ENCODE peak calls at places on chromosomes 13 and 19, in five cellular contexts. P is fibroblast of lung, H is endodermal cell, B is adrenal gland, A is IMR-90. Y is an unnamed sample.

GRCh38 chr13:89212186-89212585 is 1541.0 kb downstream of the SLITRK5 start:
- DNase-seq in P (no peak), H (no peak), B (no peak), A (no peak), Y (no peak)

GRCh38 chr13:96952592-96952991 is 41.7 kb downstream of the OXGR1 start:
- DNase-seq in P (no peak), H (no peak), B (no peak), A (no peak), Y (no peak)

GRCh38 chr19:56263319-56263718 is 9.2 kb upstream of the EDDM13 start:
- DNase-seq in P (no peak), H (no peak), B (no peak), A (no peak), Y (no peak)

GRCh38 chr13:69591437-69591836 is 516.2 kb upstream of the ATXN8OS start:
- DNase-seq in P (no peak), H (no peak), B (no peak), A (no peak), Y (no peak)

GRCh38 chr13:27632214-27632613 is 10.5 kb downstream of the POLR1D start:
- DNase-seq in P (no peak), H (no peak), B (no peak), A (no peak), Y (no peak)

GRCh38 chr19:33158365-33158764 is 26.5 kb downstream of the WDR88 start:
- DNase-seq in P (no peak), H (peak), B (no peak), A (no peak), Y (no peak)

GRCh38 chr13:95723428-95723827 is 46.5 kb downstream of the DNAJC3 start:
- DNase-seq in P (no peak), H (no peak), B (no peak), A (no peak), Y (no peak)

GRCh38 chr13:80361883-80362327 is 21.0 kb upstream of the SPRY2 start:
- DNase-seq in P (no peak), H (peak), B (no peak), A (no peak), Y (no peak)

GRCh38 chr13:38899581-38899980 is 91.0 kb downstream of the STOML3 start:
- DNase-seq in P (no peak), H (no peak), B (no peak), A (no peak), Y (no peak)

GRCh38 chr19:30359936-30360335 is 12.2 kb upstream of the ZNF536 start:
- DNase-seq in P (no peak), H (no peak), B (no peak), A (no peak), Y (no peak)

DNA sequence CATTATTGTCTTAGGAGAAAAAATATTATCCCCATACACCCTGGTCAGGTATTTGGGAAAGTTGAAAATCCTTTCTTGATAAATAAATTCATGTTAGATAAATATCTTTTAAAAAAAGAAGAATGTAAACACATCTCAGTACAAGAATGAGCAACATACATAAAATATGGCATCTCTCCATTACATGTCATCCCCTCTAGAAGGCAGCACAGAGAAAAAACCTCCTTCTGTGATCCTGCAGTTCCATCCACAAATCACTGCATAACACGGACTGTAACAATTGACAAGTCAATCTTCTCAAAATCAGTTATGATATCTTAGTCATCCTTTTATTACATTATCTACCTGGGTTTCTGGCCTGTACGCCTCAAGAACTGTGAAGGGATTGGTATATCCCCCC is 683.9 kb upstream of the KLHL1 start:
- DNase-seq in P (no peak), H (no peak), B (no peak), A (no peak), Y (no peak)
- TF ChIP-seq CTCF in P (no peak), H (peak), B (no peak), A (no peak), Y (no peak)

GRCh38 chr19:40799558-40800338 is 757 bp downstream of the EGLN2 start:
- DNase-seq in P (no peak), H (no peak), B (peak), A (no peak), Y (peak)

GRCh38 chr19:40798997-40799557 is at the start of gene EGLN2:
- DNase-seq in P (no peak), H (no peak), B (no peak), A (no peak), Y (no peak)

GRCh38 chr19:40800997-40801377 is 2.0 kb downstream of the EGLN2 start:
- DNase-seq in P (no peak), H (no peak), B (peak), A (no peak), Y (no peak)

GRCh38 chr19:40801449-40802299 is 2.7 kb downstream of the EGLN2 start:
- DNase-seq in P (no peak), H (no peak), B (no peak), A (no peak), Y (no peak)

GRCh38 chr19:40800339-40800996 is 1.5 kb downstream of the EGLN2 start:
- DNase-seq in P (no peak), H (no peak), B (no peak), A (no peak), Y (no peak)
- H3K27ac ChIP-seq in P (peak), H (no peak), B (peak), A (peak), Y (peak)

DNA sequence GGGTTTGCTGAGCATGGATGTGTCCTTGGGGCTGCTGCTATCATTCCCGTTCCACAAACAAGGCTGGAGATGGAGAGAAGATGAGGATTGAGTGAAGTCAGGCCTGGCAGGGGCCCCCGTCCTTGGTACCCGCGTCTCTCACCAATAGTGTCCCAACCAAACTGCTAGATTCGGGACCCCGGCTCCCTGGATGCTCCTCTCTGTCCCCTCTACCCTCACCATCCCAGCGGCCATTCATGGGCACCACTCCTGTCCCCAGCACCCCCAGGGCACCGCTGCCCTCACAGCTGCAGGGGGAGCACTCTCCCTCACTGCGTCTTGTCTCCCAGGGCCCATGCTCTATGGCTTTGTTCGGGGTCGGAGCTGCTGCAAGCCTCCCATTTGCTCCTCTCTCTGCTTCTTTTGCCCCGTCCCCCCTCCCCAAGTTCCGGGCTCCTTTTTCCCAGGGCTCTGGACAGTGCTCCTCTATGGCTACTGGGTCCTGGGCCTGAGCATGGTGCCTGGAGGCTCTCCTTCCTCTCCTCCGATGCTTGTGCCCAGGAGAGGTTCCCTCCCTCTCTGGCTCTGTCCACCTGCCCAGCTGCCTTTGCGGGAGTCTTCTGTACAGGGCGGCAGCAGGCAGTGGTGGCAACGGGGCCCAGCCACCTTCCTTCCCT is 219.5 kb downstream of the TEX29 start:
- DNase-seq in P (no peak), H (peak), B (no peak), A (no peak), Y (no peak)
- TF ChIP-seq CTCF in P (no peak), H (peak), B (no peak), A (no peak), Y (no peak)

GRCh38 chr13:98508280-98509074 is 68.4 kb downstream of the STK24 start:
- DNase-seq in P (peak), H (no peak), B (peak), A (peak), Y (no peak)

GRCh38 chr13:98509271-98510155 is 67.4 kb downstream of the STK24 start:
- DNase-seq in P (peak), H (no peak), B (peak), A (peak), Y (no peak)

GRCh38 chr13:98512774-98513327 is 64.1 kb downstream of the STK24 start:
- DNase-seq in P (no peak), H (no peak), B (peak), A (no peak), Y (no peak)

GRCh38 chr13:98511435-98511834 is 65.5 kb downstream of the STK24 start:
- DNase-seq in P (no peak), H (no peak), B (peak), A (no peak), Y (no peak)

DNA sequence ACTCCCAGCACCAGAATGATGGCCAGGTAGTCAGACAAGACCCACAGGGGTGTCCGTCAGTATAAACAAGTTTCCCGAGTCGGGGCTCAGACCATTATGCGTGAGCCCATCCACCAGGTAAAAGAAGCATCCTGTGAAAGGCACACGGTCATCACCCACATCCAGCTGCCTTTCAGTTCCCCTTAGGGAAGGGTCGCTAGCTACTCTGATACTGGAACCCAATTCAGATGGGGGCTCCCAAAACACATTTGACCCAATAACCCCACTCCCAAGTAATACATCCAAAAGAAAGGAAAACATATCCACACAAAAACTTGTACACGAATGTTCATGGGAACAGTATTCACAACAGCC is 66.8 kb downstream of the STK24 start:
- DNase-seq in P (no peak), H (no peak), B (peak), A (no peak), Y (no peak)
- H3K27ac ChIP-seq in P (peak), H (no peak), B (no peak), A (peak), Y (peak)